ENCODE peak calls at places on chromosomes 1 and 21, in four cellular contexts. F is A549, C is IMR-90, P is HCT116. X is an unnamed sample.

GRCh38 chr1:92792340-92792782 is 7.5 kb upstream of the EVI5 start:
- DNase-seq in C (no peak), P (no peak), F (peak; percentile 22), X (no peak)

GRCh38 chr21:44297525-44298290 is 2.1 kb upstream of the PFKL start:
- DNase-seq in P (peak; percentile 58), F (peak; percentile 81), C (peak; percentile 76), X (peak; percentile 87)

GRCh38 chr21:36966066-36966845 is at the start of gene HLCS:
- DNase-seq in P (no peak), C (peak; percentile 36), F (peak; percentile 61), X (peak; percentile 75)

GRCh38 chr1:43525995-43526394 is 4.7 kb upstream of the PTPRF start:
- DNase-seq in P (peak; percentile 67), C (peak; percentile 67), F (peak; percentile 72), X (no peak)

GRCh38 chr21:45306832-45307571 is 19.3 kb upstream of the POFUT2 start:
- DNase-seq in F (no peak), C (peak; percentile 93), P (no peak), X (no peak)

GRCh38 chr1:201676061-201676644 is 137.2 kb downstream of the NAV1 start:
- DNase-seq in C (peak; percentile 39), P (no peak), F (no peak), X (no peak)

GRCh38 chr1:182484531-182485257 is 34.7 kb downstream of the RGSL1 start:
- DNase-seq in P (peak; percentile 16), C (no peak), F (peak; percentile 11), X (peak; percentile 19)

GRCh38 chr1:33045246-33045645 is 8.6 kb upstream of the AK2 start:
- DNase-seq in C (no peak), F (peak; percentile 29), P (no peak), X (no peak)

GRCh38 chr1:182041615-182042014 is 19.9 kb downstream of the ZNF648 start:
- DNase-seq in F (no peak), P (no peak), C (no peak), X (no peak)

GRCh38 chr21:16193758-16194606 is 464.2 kb downstream of the USP25 start:
- DNase-seq in P (no peak), C (peak; percentile 79), F (peak; percentile 81), X (no peak)

GRCh38 chr21:45877160-45877438 is 104.5 kb upstream of the COL6A1 start:
- DNase-seq in F (no peak), P (no peak), C (no peak), X (no peak)

GRCh38 chr1:72280131-72280530 is 2.2 kb downstream of the NEGR1 start:
- DNase-seq in P (no peak), C (no peak), F (no peak), X (no peak)

GRCh38 chr1:234899041-234899787 is 229.4 kb downstream of the TOMM20 start:
- DNase-seq in P (no peak), C (peak; percentile 72), F (no peak), X (no peak)

GRCh38 chr1:55974714-55975441 is 604.5 kb downstream of the PLPP3 start:
- DNase-seq in P (no peak), F (peak; percentile 7), C (peak; percentile 76), X (no peak)

GRCh38 chr21:18986197-18986596 is 582.6 kb upstream of the TMPRSS15 start:
- DNase-seq in C (no peak), P (no peak), F (no peak), X (no peak)

GRCh38 chr21:42684109-42684916 is 30.9 kb downstream of the PDE9A start:
- DNase-seq in F (no peak), P (no peak), C (no peak), X (no peak)

GRCh38 chr1:46615735-46616134 is 876 bp downstream of the MOB3C start:
- DNase-seq in P (no peak), C (no peak), F (no peak), X (no peak)

GRCh38 chr21:14270631-14271030 is 54.7 kb downstream of the RBM11 start:
- DNase-seq in P (no peak), F (no peak), C (no peak), X (no peak)

GRCh38 chr21:44018813-44019567 is 6.9 kb downstream of the TRAPPC10 start:
- DNase-seq in P (no peak), C (no peak), F (no peak), X (no peak)

DNA sequence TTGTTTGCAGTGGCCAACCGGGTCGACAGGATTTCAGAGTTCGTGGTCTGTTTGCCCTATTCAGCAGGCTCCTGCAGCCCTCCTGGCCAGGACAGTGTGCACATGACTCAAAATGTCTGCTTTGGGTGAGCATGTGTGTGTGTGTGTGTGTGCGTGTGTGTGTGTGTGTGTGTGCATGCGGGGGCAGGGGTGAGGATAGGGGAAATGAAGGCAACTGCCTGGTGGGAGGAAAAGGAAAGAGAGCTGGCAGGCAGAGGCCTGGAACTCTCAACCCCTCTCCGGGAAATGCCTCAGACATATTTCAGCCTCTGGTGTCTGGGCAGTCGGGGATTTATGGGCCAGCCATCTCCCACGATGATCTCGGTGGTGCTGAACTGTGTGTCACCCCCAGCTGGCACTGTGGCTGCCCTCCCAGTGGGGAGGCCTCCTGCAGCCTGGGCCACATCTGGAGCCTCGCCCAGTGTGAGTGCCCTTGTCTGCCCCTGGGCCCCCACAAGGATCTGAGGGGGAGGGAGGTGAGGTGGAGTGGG is 15.2 kb downstream of the CDCP2 start:
- DNase-seq in F (no peak), C (peak; percentile 50), P (no peak), X (no peak)
- TF ChIP-seq CEBPB in F (no peak), C (no peak), P (no peak), X (no peak)

GRCh38 chr1:94863297-94863911 is 43.2 kb downstream of the SLC44A3 start:
- DNase-seq in P (peak; percentile 3), C (peak; percentile 64), F (no peak), X (no peak)
- TF ChIP-seq CEBPB in P (no peak), C (peak; percentile 42), F (no peak), X (no peak)

GRCh38 chr1:7380712-7381111 is 390.4 kb upstream of the VAMP3 start:
- DNase-seq in C (no peak), F (no peak), P (no peak), X (peak; percentile 36)
- TF ChIP-seq CEBPB in C (no peak), F (no peak), P (no peak), X (no peak)

DNA sequence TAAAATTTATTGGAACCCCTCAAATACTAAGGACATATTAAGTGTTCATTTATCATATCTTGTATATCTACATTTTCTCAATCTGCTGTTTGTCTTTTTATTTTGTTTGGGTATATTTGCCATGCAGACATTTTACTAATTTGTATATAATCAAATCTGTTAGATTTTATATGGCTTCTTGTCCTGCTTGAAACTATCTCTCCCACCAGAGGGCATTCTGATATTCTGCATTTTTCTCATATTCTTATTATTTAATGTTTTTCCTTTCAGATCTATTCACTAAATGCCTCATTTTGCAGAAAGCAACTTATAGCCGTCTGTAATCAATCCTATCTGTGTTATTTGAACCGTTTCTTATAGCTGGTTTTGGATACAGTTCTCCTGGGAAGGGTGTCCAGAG is 745.5 kb downstream of the LRRIQ3 start:
- DNase-seq in C (no peak), P (no peak), F (no peak), X (no peak)
- TF ChIP-seq CEBPB in C (no peak), P (no peak), F (no peak), X (no peak)

GRCh38 chr21:39484711-39485264 is 33.0 kb downstream of the SH3BGR start:
- DNase-seq in F (no peak), C (no peak), P (no peak), X (no peak)
- TF ChIP-seq CEBPB in F (no peak), C (no peak), P (no peak), X (no peak)

GRCh38 chr21:27772816-27773215 is 805.9 kb upstream of the ADAMTS5 start:
- DNase-seq in C (no peak), P (no peak), F (no peak), X (no peak)
- TF ChIP-seq CEBPB in C (no peak), P (no peak), F (no peak), X (no peak)